ENCODE peak calls at places on chromosomes 16 and 17, in five cellular contexts. B is fibroblast of pulmonary artery, H is T47D, L is HT-29, T is astrocyte. F is an unnamed sample.

GRCh38 chr17:44362964-44363612 is 565 bp downstream of the FAM171A2 start:
- DNase-seq in B (no peak), H (no peak), L (no peak), T (no peak), F (no peak)

GRCh38 chr16:1426734-1427451 is 4.0 kb upstream of the PERCC1 start:
- DNase-seq in B (no peak), H (no peak), L (no peak), T (no peak), F (no peak)

GRCh38 chr17:58325289-58325726 is 3.3 kb downstream of the TSPOAP1 start:
- DNase-seq in B (no peak), H (no peak), L (no peak), T (no peak), F (no peak)

GRCh38 chr17:1793447-1793806 is 31.6 kb downstream of the SERPINF1 start:
- DNase-seq in B (no peak), H (peak), L (no peak), T (peak), F (no peak)

GRCh38 chr17:9982159-9982558 is 77.1 kb upstream of the RCVRN start:
- DNase-seq in B (no peak), H (peak), L (peak), T (no peak), F (no peak)

GRCh38 chr17:82926081-82926480 is 86.3 kb upstream of the ZNF750 start:
- DNase-seq in B (no peak), H (no peak), L (no peak), T (no peak), F (no peak)

GRCh38 chr16:53085539-53086450 is 31.0 kb downstream of the CHD9 start:
- DNase-seq in B (peak), H (no peak), L (no peak), T (no peak), F (no peak)

GRCh38 chr17:50225693-50226092 is 24.3 kb upstream of the COL1A1 start:
- DNase-seq in B (no peak), H (no peak), L (no peak), T (no peak), F (no peak)

GRCh38 chr16:80040814-80041213 is 440.3 kb upstream of the MAF start:
- DNase-seq in B (no peak), H (no peak), L (no peak), T (no peak), F (no peak)

GRCh38 chr16:14562691-14563491 is 67.2 kb downstream of the PARN start:
- DNase-seq in B (peak), H (peak), L (peak), T (peak), F (no peak)

GRCh38 chr16:65343556-65343955 is 221.7 kb upstream of the CDH11 start:
- DNase-seq in B (no peak), H (no peak), L (no peak), T (no peak), F (no peak)

GRCh38 chr16:49592507-49593422 is 219.2 kb downstream of the C16orf78 start:
- DNase-seq in B (peak), H (peak), L (peak), T (peak), F (peak)

GRCh38 chr16:1825864-1826690 is 548 bp downstream of the HAGH start:
- DNase-seq in B (peak), H (peak), L (peak), T (peak), F (peak)

GRCh38 chr16:1966460-1966859 is at the start of gene RNF151:
- DNase-seq in B (no peak), H (no peak), L (no peak), T (no peak), F (no peak)

GRCh38 chr17:39222866-39223834 is 2.6 kb downstream of the STAC2 start:
- DNase-seq in B (no peak), H (no peak), L (no peak), T (no peak), F (no peak)

GRCh38 chr16:68246671-68247070 is 1.5 kb downstream of the PLA2G15 start:
- DNase-seq in B (no peak), H (no peak), L (no peak), T (no peak), F (no peak)

GRCh38 chr17:72726936-72727335 is 365.6 kb downstream of the SLC39A11 start:
- DNase-seq in B (no peak), H (no peak), L (no peak), T (no peak), F (no peak)

GRCh38 chr17:58412910-58413630 is 4.3 kb downstream of the RNF43 start:
- DNase-seq in B (no peak), H (peak), L (peak), T (no peak), F (no peak)

GRCh38 chr17:72390675-72391501 is 270.1 kb downstream of the SOX9 start:
- DNase-seq in B (peak), H (no peak), L (peak), T (peak), F (no peak)

GRCh38 chr17:41421116-41421515 is 3.3 kb downstream of the KRT37 start:
- DNase-seq in B (peak), H (peak), L (no peak), T (peak), F (no peak)

GRCh38 chr17:6108987-6109386 is 38.8 kb downstream of the WSCD1 start:
- DNase-seq in B (no peak), H (no peak), L (no peak), T (no peak), F (peak)

GRCh38 chr17:68592667-68593330 is 8.4 kb downstream of the FAM20A start:
- DNase-seq in B (no peak), H (no peak), L (no peak), T (no peak), F (no peak)

GRCh38 chr16:50279142-50279865 is 13.0 kb downstream of the ADCY7 start:
- DNase-seq in B (no peak), H (no peak), L (no peak), T (no peak), F (no peak)

GRCh38 chr16:30903002-30903401 is 6.6 kb downstream of the CTF1 start:
- DNase-seq in B (no peak), H (no peak), L (no peak), T (no peak), F (no peak)

GRCh38 chr16:19753815-19754643 is 36.0 kb downstream of the IQCK start:
- DNase-seq in B (peak), H (no peak), L (no peak), T (peak), F (no peak)

GRCh38 chr17:3986270-3986938 is 22.2 kb upstream of the ATP2A3 start:
- DNase-seq in B (no peak), H (no peak), L (no peak), T (no peak), F (no peak)

GRCh38 chr17:40794466-40794865 is 5.3 kb downstream of the KRT28 start:
- DNase-seq in B (no peak), H (no peak), L (no peak), T (no peak), F (no peak)

GRCh38 chr17:36088559-36089376 is 1.2 kb downstream of the CCL3 start:
- DNase-seq in B (no peak), H (peak), L (no peak), T (no peak), F (no peak)

GRCh38 chr16:70455910-70456309 is 1.5 kb downstream of the FCSK start:
- DNase-seq in B (no peak), H (no peak), L (no peak), T (no peak), F (no peak)

GRCh38 chr17:17770371-17771059 is 66.3 kb downstream of the SREBF1 start:
- DNase-seq in B (no peak), H (no peak), L (no peak), T (no peak), F (no peak)